ENCODE peak calls at places on chromosomes 12 and 14, in five cellular contexts. I is body of pancreas, J is cardiac fibroblast, C is fibroblast of lung, G is BJ. N is an unnamed sample.

GRCh38 chr14:31969371-31969770 is 107.7 kb upstream of the ARHGAP5 start:
- DNase-seq in G (no peak), I (no peak), J (no peak), C (no peak), N (no peak)

GRCh38 chr12:14190694-14191093 is 174.8 kb upstream of the ATF7IP start:
- DNase-seq in G (no peak), J (no peak), C (no peak), I (no peak), N (no peak)

GRCh38 chr12:46659844-46660243 is 166.0 kb downstream of the SLC38A4 start:
- DNase-seq in J (peak), I (no peak), G (no peak), C (no peak), N (no peak)

GRCh38 chr14:55416866-55417265 is 5.2 kb upstream of the ATG14 start:
- DNase-seq in G (no peak), I (no peak), J (peak), C (no peak), N (no peak)

GRCh38 chr12:104825408-104825807 is 132.7 kb downstream of the SLC41A2 start:
- DNase-seq in I (no peak), J (peak), G (no peak), C (peak), N (no peak)

GRCh38 chr12:109961612-109962011 is 34.6 kb downstream of the GIT2 start:
- DNase-seq in I (no peak), G (no peak), J (no peak), C (no peak), N (no peak)

GRCh38 chr12:2804390-2805145 is 7.9 kb upstream of the ITFG2 start:
- DNase-seq in J (peak), C (peak), G (no peak), I (peak), N (no peak)

GRCh38 chr12:75939016-75939642 is 92.4 kb downstream of the PHLDA1 start:
- DNase-seq in J (no peak), I (no peak), C (peak), G (no peak), N (no peak)

GRCh38 chr12:124490584-124491305 is 76.7 kb downstream of the NCOR2 start:
- DNase-seq in J (no peak), C (no peak), I (peak), G (no peak), N (no peak)

DNA sequence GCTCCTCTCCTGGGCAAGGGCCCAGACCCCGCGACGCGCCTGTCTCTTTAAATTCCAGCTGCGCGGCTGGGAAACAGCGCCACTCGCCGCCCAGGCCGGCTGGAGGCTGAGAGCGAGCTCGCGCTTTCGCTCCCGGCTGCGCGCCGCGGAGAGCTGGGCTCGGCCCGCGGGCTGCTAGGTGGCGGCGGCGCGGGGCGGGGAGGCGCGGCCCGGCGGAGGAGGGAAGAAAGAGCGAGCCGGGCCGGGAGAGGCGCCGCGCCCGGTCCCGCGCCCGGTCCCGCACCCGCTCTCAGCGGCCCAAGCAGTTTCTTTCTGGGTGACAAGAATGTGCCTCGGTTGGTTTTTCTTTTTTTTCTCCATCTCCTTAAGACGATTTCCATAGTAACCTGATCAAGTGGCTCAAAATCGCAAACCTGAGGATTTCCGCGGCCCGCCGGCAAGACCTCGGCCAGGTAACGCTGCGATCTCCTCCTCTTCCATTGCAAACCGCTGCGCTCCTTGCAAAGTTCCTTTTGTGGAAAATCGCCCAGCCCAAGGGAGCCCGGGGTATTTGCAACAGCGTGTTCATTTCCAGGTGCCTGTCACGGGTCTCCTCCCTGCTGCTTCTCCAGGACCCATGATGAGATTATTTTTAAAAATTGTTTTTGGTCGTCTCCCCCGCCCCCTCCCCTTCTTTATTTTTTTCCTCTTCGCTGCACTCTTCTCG is 259.5 kb upstream of the E2F7 start:
- DNase-seq in J (peak), G (no peak), C (peak), I (peak), N (no peak)
- TF ChIP-seq CTCF in J (peak), G (peak), C (peak), I (peak), N (no peak)

DNA sequence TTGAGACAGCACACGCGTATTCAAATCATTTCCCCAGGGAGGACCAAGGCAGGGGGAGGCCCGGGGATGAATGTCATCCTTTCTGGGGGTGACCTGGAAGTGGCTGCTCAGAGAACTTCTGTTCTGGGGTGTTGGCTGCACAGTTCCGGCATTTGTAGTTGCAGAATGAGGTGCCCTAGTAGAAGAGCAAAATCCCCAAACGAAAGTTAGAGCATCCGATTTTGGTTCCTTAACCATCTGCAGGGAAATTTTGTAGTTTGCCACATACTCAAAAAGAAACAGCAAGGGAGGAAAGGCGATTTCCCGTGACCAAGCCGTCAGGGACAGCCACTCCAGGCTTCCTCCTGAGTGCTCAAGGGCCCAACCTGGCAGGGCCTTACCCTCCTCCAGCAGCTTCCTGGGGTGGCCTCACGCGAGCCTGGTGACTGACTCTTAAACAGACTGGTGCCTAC is 13.0 kb upstream of the TRAF3 start:
- DNase-seq in C (no peak), J (no peak), I (no peak), G (no peak), N (no peak)
- TF ChIP-seq CTCF in C (no peak), J (no peak), I (no peak), G (no peak), N (no peak)

GRCh38 chr14:69247691-69248440 is 12.1 kb upstream of the GALNT16 start:
- DNase-seq in C (peak), I (peak), J (peak), G (peak), N (no peak)
- TF ChIP-seq CTCF in C (peak), I (no peak), J (peak), G (peak), N (peak)

GRCh38 chr14:70317969-70318634 is 41.4 kb downstream of the COX16 start:
- DNase-seq in I (peak), J (peak), C (peak), G (peak), N (no peak)
- TF ChIP-seq CTCF in I (peak), J (peak), C (peak), G (peak), N (no peak)

DNA sequence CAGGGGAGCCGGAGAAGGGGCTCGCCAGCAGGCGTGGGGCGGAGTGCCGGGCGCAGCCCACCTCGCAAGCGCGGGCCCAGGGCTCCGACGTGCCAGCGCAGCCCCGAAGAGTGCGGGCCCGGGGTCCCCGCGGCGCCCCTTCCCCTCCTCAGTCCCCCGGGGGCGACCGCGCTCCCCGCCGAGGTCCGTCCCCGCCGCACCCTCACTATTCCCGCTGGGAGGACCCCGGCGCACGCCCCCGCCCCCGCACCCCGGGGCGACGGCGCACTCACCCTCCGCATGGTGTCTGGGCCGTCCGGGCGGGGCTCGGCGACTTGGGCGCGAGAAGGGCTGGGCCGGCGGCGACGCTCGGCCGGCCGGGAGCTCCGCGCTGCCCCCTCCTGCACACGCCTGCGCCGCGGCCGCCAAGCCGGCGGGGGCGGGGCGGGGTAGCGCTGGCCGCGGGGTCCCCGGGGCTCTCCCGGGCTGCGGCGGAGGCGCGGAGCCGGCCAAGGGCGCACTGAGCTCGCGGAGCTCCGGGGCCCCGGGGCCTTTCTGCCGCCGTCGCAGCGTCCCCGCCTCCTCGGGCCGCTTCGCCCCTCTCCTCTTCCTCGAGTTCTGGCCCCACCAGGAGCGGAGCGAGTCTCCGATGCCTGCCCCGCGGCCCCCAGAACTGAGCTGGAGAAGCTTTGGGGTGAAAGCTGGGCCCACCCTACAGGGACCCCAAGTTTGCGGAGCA is 130.0 kb downstream of the NDUFA12 start:
- DNase-seq in G (no peak), C (no peak), J (no peak), I (no peak), N (no peak)
- TF ChIP-seq CTCF in G (no peak), C (no peak), J (no peak), I (no peak), N (no peak)

GRCh38 chr12:89690925-89691324 is 17.7 kb downstream of the ATP2B1 start:
- DNase-seq in I (no peak), J (peak), G (no peak), C (peak), N (no peak)
- TF ChIP-seq CTCF in I (no peak), J (no peak), G (no peak), C (no peak), N (no peak)

GRCh38 chr14:73944432-73945158 is 5.3 kb downstream of the FAM161B start:
- DNase-seq in J (no peak), G (no peak), I (peak), C (no peak), N (no peak)

GRCh38 chr14:73953731-73954130 is 3.6 kb downstream of the COQ6 start:
- DNase-seq in G (no peak), J (peak), C (no peak), I (no peak), N (no peak)

GRCh38 chr14:73955674-73956073 is 5.6 kb downstream of the COQ6 start:
- DNase-seq in J (no peak), I (no peak), C (no peak), G (no peak), N (no peak)

GRCh38 chr14:73945159-73945670 is 4.7 kb downstream of the FAM161B start:
- DNase-seq in G (no peak), J (no peak), I (peak), C (no peak), N (no peak)

DNA sequence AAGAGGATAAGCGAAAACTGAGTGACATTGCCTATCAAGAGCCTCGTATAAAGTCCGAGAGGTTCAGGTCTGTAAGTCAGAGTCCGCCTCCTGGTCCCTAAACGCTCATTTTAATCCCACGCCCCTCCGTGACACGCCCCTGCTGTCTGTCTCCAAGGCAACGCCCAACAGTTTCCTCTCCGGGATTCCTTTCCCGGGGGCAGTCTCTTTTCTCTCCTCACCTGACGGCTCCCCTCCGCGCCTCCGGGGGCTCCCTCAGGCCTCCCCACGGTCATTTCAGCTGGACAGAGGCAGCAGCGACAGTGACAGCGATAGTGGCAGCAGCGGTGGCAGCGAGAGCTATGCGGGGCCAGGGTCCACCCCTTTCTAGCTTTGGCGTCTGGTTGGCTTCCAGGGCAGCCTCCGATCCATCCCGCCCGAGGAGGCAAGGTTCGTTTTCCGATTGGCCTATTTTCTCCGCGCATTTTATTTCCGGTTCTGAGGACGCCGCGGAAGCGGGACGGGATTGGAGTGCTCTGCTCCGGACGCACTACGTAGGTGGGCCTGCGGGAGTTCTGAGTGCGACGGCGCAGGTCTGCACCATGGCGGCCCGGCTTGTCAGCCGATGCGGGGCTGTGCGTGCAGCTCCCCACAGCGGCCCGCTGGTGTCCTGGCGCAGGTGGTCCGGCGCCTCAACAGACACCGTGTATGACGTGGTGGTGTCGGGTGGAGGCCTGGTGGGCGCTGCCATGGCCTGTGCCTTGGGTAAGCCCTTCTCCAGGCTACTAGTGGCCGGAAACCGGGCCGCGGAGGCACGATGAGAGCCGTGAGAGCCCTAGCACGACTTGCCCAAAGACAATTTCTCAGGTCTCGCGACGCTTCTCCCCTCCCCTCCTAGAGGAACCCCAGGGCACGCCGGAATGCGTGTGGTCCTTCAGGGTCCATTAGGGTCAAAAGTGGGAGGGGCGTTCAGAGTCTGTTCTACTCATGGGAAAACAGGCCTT is at the start of the genes COQ6 and FAM161B:
- DNase-seq in C (peak), J (peak), I (peak), G (peak), N (peak)
- TF ChIP-seq CTCF in C (peak), J (no peak), I (no peak), G (no peak), N (no peak)

GRCh38 chr12:65940744-65941143 is 116.5 kb downstream of the HMGA2 start:
- DNase-seq in J (no peak), G (no peak), I (no peak), C (no peak), N (no peak)
- TF ChIP-seq CTCF in J (no peak), G (no peak), I (no peak), C (no peak), N (no peak)

GRCh38 chr12:39612250-39612649 is 7.4 kb downstream of the ABCD2 start:
- DNase-seq in J (no peak), C (no peak), G (no peak), I (no peak), N (no peak)

GRCh38 chr12:39616251-39616650 is 3.4 kb downstream of the ABCD2 start:
- DNase-seq in G (no peak), I (no peak), C (no peak), J (no peak), N (no peak)

GRCh38 chr12:39610626-39611025 is 9.0 kb downstream of the ABCD2 start:
- DNase-seq in C (no peak), G (no peak), I (no peak), J (no peak), N (no peak)

GRCh38 chr12:39611818-39612217 is 7.8 kb downstream of the ABCD2 start:
- DNase-seq in I (no peak), C (no peak), J (no peak), G (no peak), N (no peak)

DNA sequence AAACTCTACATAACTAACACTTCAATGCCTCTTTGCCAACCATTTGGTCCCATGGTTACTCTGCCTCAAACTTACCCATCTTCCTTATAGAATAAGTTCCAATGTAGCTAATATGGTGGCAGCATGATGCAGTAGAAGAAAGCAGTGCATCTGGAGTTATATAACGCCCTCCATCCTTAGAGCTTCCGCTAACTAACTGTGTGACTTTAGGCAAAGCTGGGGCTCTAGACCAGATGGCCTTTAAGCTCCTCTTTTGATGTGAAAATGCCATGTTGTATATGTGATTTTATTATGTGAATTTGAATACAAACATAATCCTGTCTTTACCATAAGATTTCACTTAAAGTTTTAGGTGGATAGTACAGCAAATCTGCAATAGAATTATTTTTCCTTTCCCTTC is 6.1 kb downstream of the ABCD2 start:
- DNase-seq in G (no peak), I (no peak), J (no peak), C (no peak), N (no peak)
- TF ChIP-seq CTCF in G (no peak), I (no peak), J (no peak), C (no peak), N (no peak)

GRCh38 chr12:131457028-131457310 is 253.9 kb upstream of the SFSWAP start:
- DNase-seq in I (no peak), G (no peak), J (no peak), C (no peak), N (no peak)
- TF ChIP-seq CTCF in I (no peak), G (no peak), J (no peak), C (no peak), N (no peak)